ENCODE peak calls at places on chromosomes 13 and 19, in eight cellular contexts. One of them, this sample, is unnamed.

GRCh38 chr13:41905600-41906254 is 55.2 kb downstream of the VWA8 start:
- DNase-seq in T-helper 2 cell: peak
- DNase-seq in stimulated activated CD4-positive, alpha-beta T cell treated with anti-CD3 and anti-CD28 coated beads, Interleukin-4, amount 100 ng/mL, for 48 hours: no peak
- DNase-seq in astrocyte of the spinal cord: peak
- DNase-seq in A549: peak
- DNase-seq in AG04450: no peak
- DNase-seq in NCI-H1105: peak
- DNase-seq in tibial nerve: no peak
- DNase-seq in this sample: no peak

GRCh38 chr19:1429750-1430149 is 8.4 kb upstream of the RPS15 start:
- DNase-seq in tibial nerve: no peak
- DNase-seq in A549: no peak
- DNase-seq in T-helper 2 cell: no peak
- DNase-seq in AG04450: no peak
- DNase-seq in NCI-H1105: no peak
- DNase-seq in astrocyte of the spinal cord: no peak
- DNase-seq in stimulated activated CD4-positive, alpha-beta T cell treated with anti-CD3 and anti-CD28 coated beads, Interleukin-4, amount 100 ng/mL, for 48 hours: no peak
- DNase-seq in this sample: no peak

GRCh38 chr13:52845766-52846566 is 2.5 kb downstream of the PCDH8 start:
- DNase-seq in A549: no peak
- DNase-seq in T-helper 2 cell: peak
- DNase-seq in AG04450: no peak
- DNase-seq in stimulated activated CD4-positive, alpha-beta T cell treated with anti-CD3 and anti-CD28 coated beads, Interleukin-4, amount 100 ng/mL, for 48 hours: no peak
- DNase-seq in NCI-H1105: no peak
- DNase-seq in tibial nerve: no peak
- DNase-seq in astrocyte of the spinal cord: peak
- DNase-seq in this sample: no peak

GRCh38 chr13:40660692-40661091 is 5.7 kb downstream of the FOXO1 start:
- DNase-seq in astrocyte of the spinal cord: no peak
- DNase-seq in A549: no peak
- DNase-seq in stimulated activated CD4-positive, alpha-beta T cell treated with anti-CD3 and anti-CD28 coated beads, Interleukin-4, amount 100 ng/mL, for 48 hours: no peak
- DNase-seq in AG04450: no peak
- DNase-seq in T-helper 2 cell: no peak
- DNase-seq in NCI-H1105: no peak
- DNase-seq in tibial nerve: no peak
- DNase-seq in this sample: no peak

GRCh38 chr13:31756346-31756745 is 17.0 kb downstream of the RXFP2 start:
- DNase-seq in NCI-H1105: no peak
- DNase-seq in stimulated activated CD4-positive, alpha-beta T cell treated with anti-CD3 and anti-CD28 coated beads, Interleukin-4, amount 100 ng/mL, for 48 hours: no peak
- DNase-seq in tibial nerve: no peak
- DNase-seq in T-helper 2 cell: no peak
- DNase-seq in AG04450: peak
- DNase-seq in astrocyte of the spinal cord: peak
- DNase-seq in A549: no peak
- DNase-seq in this sample: no peak

GRCh38 chr19:6238643-6239281 is 41.0 kb downstream of the MLLT1 start:
- DNase-seq in tibial nerve: peak
- DNase-seq in AG04450: no peak
- DNase-seq in A549: no peak
- DNase-seq in astrocyte of the spinal cord: peak
- DNase-seq in T-helper 2 cell: no peak
- DNase-seq in stimulated activated CD4-positive, alpha-beta T cell treated with anti-CD3 and anti-CD28 coated beads, Interleukin-4, amount 100 ng/mL, for 48 hours: no peak
- DNase-seq in NCI-H1105: no peak
- DNase-seq in this sample: no peak

GRCh38 chr19:49297403-49297802 is 27.6 kb downstream of the SLC6A16 start:
- DNase-seq in A549: no peak
- DNase-seq in tibial nerve: no peak
- DNase-seq in T-helper 2 cell: no peak
- DNase-seq in stimulated activated CD4-positive, alpha-beta T cell treated with anti-CD3 and anti-CD28 coated beads, Interleukin-4, amount 100 ng/mL, for 48 hours: no peak
- DNase-seq in astrocyte of the spinal cord: peak
- DNase-seq in NCI-H1105: no peak
- DNase-seq in AG04450: peak
- DNase-seq in this sample: no peak

GRCh38 chr19:34104099-34104498 is 68.2 kb upstream of the LSM14A start:
- DNase-seq in AG04450: no peak
- DNase-seq in stimulated activated CD4-positive, alpha-beta T cell treated with anti-CD3 and anti-CD28 coated beads, Interleukin-4, amount 100 ng/mL, for 48 hours: no peak
- DNase-seq in NCI-H1105: no peak
- DNase-seq in A549: no peak
- DNase-seq in tibial nerve: no peak
- DNase-seq in T-helper 2 cell: no peak
- DNase-seq in astrocyte of the spinal cord: no peak
- DNase-seq in this sample: no peak

GRCh38 chr19:29685326-29685725 is 20.1 kb downstream of the PLEKHF1 start:
- DNase-seq in T-helper 2 cell: no peak
- DNase-seq in A549: no peak
- DNase-seq in astrocyte of the spinal cord: no peak
- DNase-seq in stimulated activated CD4-positive, alpha-beta T cell treated with anti-CD3 and anti-CD28 coated beads, Interleukin-4, amount 100 ng/mL, for 48 hours: no peak
- DNase-seq in NCI-H1105: no peak
- DNase-seq in tibial nerve: no peak
- DNase-seq in AG04450: no peak
- DNase-seq in this sample: no peak

GRCh38 chr13:20394506-20394905 is 131.2 kb downstream of the CRYL1 start:
- DNase-seq in astrocyte of the spinal cord: no peak
- DNase-seq in stimulated activated CD4-positive, alpha-beta T cell treated with anti-CD3 and anti-CD28 coated beads, Interleukin-4, amount 100 ng/mL, for 48 hours: no peak
- DNase-seq in AG04450: no peak
- DNase-seq in A549: no peak
- DNase-seq in tibial nerve: no peak
- DNase-seq in T-helper 2 cell: no peak
- DNase-seq in NCI-H1105: no peak
- DNase-seq in this sample: no peak

GRCh38 chr19:58296086-58296485 is 9.1 kb upstream of the ERVK3-1 start:
- DNase-seq in A549: no peak
- DNase-seq in stimulated activated CD4-positive, alpha-beta T cell treated with anti-CD3 and anti-CD28 coated beads, Interleukin-4, amount 100 ng/mL, for 48 hours: no peak
- DNase-seq in NCI-H1105: no peak
- DNase-seq in T-helper 2 cell: no peak
- DNase-seq in AG04450: no peak
- DNase-seq in astrocyte of the spinal cord: no peak
- DNase-seq in tibial nerve: no peak
- DNase-seq in this sample: no peak

GRCh38 chr13:103308700-103309099 is 242.5 kb upstream of the SLC10A2 start:
- DNase-seq in A549: no peak
- DNase-seq in stimulated activated CD4-positive, alpha-beta T cell treated with anti-CD3 and anti-CD28 coated beads, Interleukin-4, amount 100 ng/mL, for 48 hours: no peak
- DNase-seq in tibial nerve: no peak
- DNase-seq in NCI-H1105: no peak
- DNase-seq in T-helper 2 cell: no peak
- DNase-seq in AG04450: no peak
- DNase-seq in astrocyte of the spinal cord: no peak
- DNase-seq in this sample: no peak

GRCh38 chr13:94595006-94595942 is 678 bp downstream of the TGDS start:
- DNase-seq in A549: no peak
- DNase-seq in NCI-H1105: no peak
- DNase-seq in astrocyte of the spinal cord: peak
- DNase-seq in T-helper 2 cell: peak
- DNase-seq in tibial nerve: no peak
- DNase-seq in AG04450: no peak
- DNase-seq in stimulated activated CD4-positive, alpha-beta T cell treated with anti-CD3 and anti-CD28 coated beads, Interleukin-4, amount 100 ng/mL, for 48 hours: no peak
- DNase-seq in this sample: no peak

GRCh38 chr13:99987180-99988047 is 5.8 kb downstream of the ZIC2 start:
- DNase-seq in T-helper 2 cell: no peak
- DNase-seq in tibial nerve: no peak
- DNase-seq in A549: no peak
- DNase-seq in AG04450: no peak
- DNase-seq in NCI-H1105: no peak
- DNase-seq in stimulated activated CD4-positive, alpha-beta T cell treated with anti-CD3 and anti-CD28 coated beads, Interleukin-4, amount 100 ng/mL, for 48 hours: no peak
- DNase-seq in astrocyte of the spinal cord: peak
- DNase-seq in this sample: no peak

GRCh38 chr13:91922969-91923592 is 524.7 kb downstream of the GPC5 start:
- DNase-seq in astrocyte of the spinal cord: no peak
- DNase-seq in stimulated activated CD4-positive, alpha-beta T cell treated with anti-CD3 and anti-CD28 coated beads, Interleukin-4, amount 100 ng/mL, for 48 hours: no peak
- DNase-seq in tibial nerve: no peak
- DNase-seq in T-helper 2 cell: no peak
- DNase-seq in A549: no peak
- DNase-seq in AG04450: no peak
- DNase-seq in NCI-H1105: no peak
- DNase-seq in this sample: no peak

GRCh38 chr19:32773126-32773525 is 53.6 kb downstream of the TDRD12 start:
- DNase-seq in astrocyte of the spinal cord: no peak
- DNase-seq in stimulated activated CD4-positive, alpha-beta T cell treated with anti-CD3 and anti-CD28 coated beads, Interleukin-4, amount 100 ng/mL, for 48 hours: no peak
- DNase-seq in T-helper 2 cell: no peak
- DNase-seq in A549: no peak
- DNase-seq in NCI-H1105: no peak
- DNase-seq in AG04450: no peak
- DNase-seq in tibial nerve: no peak
- DNase-seq in this sample: no peak

GRCh38 chr13:106373989-106374572 is 161.4 kb downstream of the EFNB2 start:
- DNase-seq in stimulated activated CD4-positive, alpha-beta T cell treated with anti-CD3 and anti-CD28 coated beads, Interleukin-4, amount 100 ng/mL, for 48 hours: no peak
- DNase-seq in tibial nerve: no peak
- DNase-seq in NCI-H1105: no peak
- DNase-seq in AG04450: no peak
- DNase-seq in A549: no peak
- DNase-seq in astrocyte of the spinal cord: peak
- DNase-seq in T-helper 2 cell: no peak
- DNase-seq in this sample: no peak

GRCh38 chr13:51542358-51542972 is 41.8 kb upstream of the WDFY2 start:
- DNase-seq in stimulated activated CD4-positive, alpha-beta T cell treated with anti-CD3 and anti-CD28 coated beads, Interleukin-4, amount 100 ng/mL, for 48 hours: no peak
- DNase-seq in A549: peak
- DNase-seq in T-helper 2 cell: no peak
- DNase-seq in astrocyte of the spinal cord: no peak
- DNase-seq in AG04450: no peak
- DNase-seq in tibial nerve: no peak
- DNase-seq in NCI-H1105: no peak
- DNase-seq in this sample: peak

GRCh38 chr13:72726721-72727416 is 560 bp downstream of the MZT1 start:
- DNase-seq in stimulated activated CD4-positive, alpha-beta T cell treated with anti-CD3 and anti-CD28 coated beads, Interleukin-4, amount 100 ng/mL, for 48 hours: peak
- DNase-seq in tibial nerve: no peak
- DNase-seq in A549: peak
- DNase-seq in astrocyte of the spinal cord: peak
- DNase-seq in NCI-H1105: no peak
- DNase-seq in AG04450: no peak
- DNase-seq in T-helper 2 cell: peak
- DNase-seq in this sample: no peak

GRCh38 chr19:46180701-46181385 is 32.8 kb downstream of the IGFL2 start:
- DNase-seq in A549: peak
- DNase-seq in tibial nerve: no peak
- DNase-seq in NCI-H1105: no peak
- DNase-seq in stimulated activated CD4-positive, alpha-beta T cell treated with anti-CD3 and anti-CD28 coated beads, Interleukin-4, amount 100 ng/mL, for 48 hours: no peak
- DNase-seq in astrocyte of the spinal cord: peak
- DNase-seq in T-helper 2 cell: no peak
- DNase-seq in AG04450: no peak
- DNase-seq in this sample: no peak

GRCh38 chr19:38047048-38047435 is 140.0 kb downstream of the SIPA1L3 start:
- DNase-seq in AG04450: no peak
- DNase-seq in A549: peak
- DNase-seq in NCI-H1105: no peak
- DNase-seq in stimulated activated CD4-positive, alpha-beta T cell treated with anti-CD3 and anti-CD28 coated beads, Interleukin-4, amount 100 ng/mL, for 48 hours: no peak
- DNase-seq in tibial nerve: no peak
- DNase-seq in T-helper 2 cell: peak
- DNase-seq in astrocyte of the spinal cord: no peak
- DNase-seq in this sample: no peak

GRCh38 chr19:39301562-39301961 is 5.4 kb downstream of the IFNL1 start:
- DNase-seq in A549: no peak
- DNase-seq in tibial nerve: no peak
- DNase-seq in NCI-H1105: no peak
- DNase-seq in stimulated activated CD4-positive, alpha-beta T cell treated with anti-CD3 and anti-CD28 coated beads, Interleukin-4, amount 100 ng/mL, for 48 hours: no peak
- DNase-seq in T-helper 2 cell: no peak
- DNase-seq in astrocyte of the spinal cord: no peak
- DNase-seq in AG04450: no peak
- DNase-seq in this sample: no peak

GRCh38 chr19:280541-281007 is 10.6 kb downstream of the PLPP2 start:
- DNase-seq in astrocyte of the spinal cord: no peak
- DNase-seq in NCI-H1105: no peak
- DNase-seq in tibial nerve: no peak
- DNase-seq in AG04450: no peak
- DNase-seq in T-helper 2 cell: no peak
- DNase-seq in A549: no peak
- DNase-seq in stimulated activated CD4-positive, alpha-beta T cell treated with anti-CD3 and anti-CD28 coated beads, Interleukin-4, amount 100 ng/mL, for 48 hours: no peak
- DNase-seq in this sample: peak

GRCh38 chr19:54464624-54465266 is 1.2 kb upstream of the LENG9 start:
- DNase-seq in AG04450: no peak
- DNase-seq in stimulated activated CD4-positive, alpha-beta T cell treated with anti-CD3 and anti-CD28 coated beads, Interleukin-4, amount 100 ng/mL, for 48 hours: peak
- DNase-seq in astrocyte of the spinal cord: peak
- DNase-seq in T-helper 2 cell: peak
- DNase-seq in tibial nerve: peak
- DNase-seq in A549: peak
- DNase-seq in NCI-H1105: peak
- DNase-seq in this sample: peak

GRCh38 chr13:66992183-66992582 is 238.0 kb downstream of the PCDH9 start:
- DNase-seq in tibial nerve: no peak
- DNase-seq in stimulated activated CD4-positive, alpha-beta T cell treated with anti-CD3 and anti-CD28 coated beads, Interleukin-4, amount 100 ng/mL, for 48 hours: no peak
- DNase-seq in AG04450: no peak
- DNase-seq in A549: peak
- DNase-seq in astrocyte of the spinal cord: peak
- DNase-seq in NCI-H1105: no peak
- DNase-seq in T-helper 2 cell: no peak
- DNase-seq in this sample: no peak

GRCh38 chr19:50703915-50704548 is 15.6 kb downstream of the SHANK1 start:
- DNase-seq in AG04450: no peak
- DNase-seq in A549: peak
- DNase-seq in stimulated activated CD4-positive, alpha-beta T cell treated with anti-CD3 and anti-CD28 coated beads, Interleukin-4, amount 100 ng/mL, for 48 hours: no peak
- DNase-seq in T-helper 2 cell: no peak
- DNase-seq in tibial nerve: no peak
- DNase-seq in NCI-H1105: peak
- DNase-seq in astrocyte of the spinal cord: no peak
- DNase-seq in this sample: no peak

GRCh38 chr19:49570997-49571676 is 9.2 kb downstream of the NOSIP start:
- DNase-seq in AG04450: no peak
- DNase-seq in astrocyte of the spinal cord: no peak
- DNase-seq in T-helper 2 cell: peak
- DNase-seq in tibial nerve: no peak
- DNase-seq in NCI-H1105: no peak
- DNase-seq in A549: peak
- DNase-seq in stimulated activated CD4-positive, alpha-beta T cell treated with anti-CD3 and anti-CD28 coated beads, Interleukin-4, amount 100 ng/mL, for 48 hours: no peak
- DNase-seq in this sample: no peak

GRCh38 chr19:51136891-51137551 is 5.1 kb upstream of the SIGLEC7 start:
- DNase-seq in AG04450: no peak
- DNase-seq in A549: no peak
- DNase-seq in NCI-H1105: no peak
- DNase-seq in tibial nerve: peak
- DNase-seq in T-helper 2 cell: no peak
- DNase-seq in astrocyte of the spinal cord: no peak
- DNase-seq in stimulated activated CD4-positive, alpha-beta T cell treated with anti-CD3 and anti-CD28 coated beads, Interleukin-4, amount 100 ng/mL, for 48 hours: no peak
- DNase-seq in this sample: no peak

GRCh38 chr19:18141031-18141430 is 11.9 kb upstream of the PIK3R2 start:
- DNase-seq in T-helper 2 cell: no peak
- DNase-seq in stimulated activated CD4-positive, alpha-beta T cell treated with anti-CD3 and anti-CD28 coated beads, Interleukin-4, amount 100 ng/mL, for 48 hours: no peak
- DNase-seq in AG04450: no peak
- DNase-seq in astrocyte of the spinal cord: no peak
- DNase-seq in tibial nerve: no peak
- DNase-seq in NCI-H1105: no peak
- DNase-seq in A549: no peak
- DNase-seq in this sample: no peak

GRCh38 chr13:109012115-109012514 is 382.7 kb downstream of the MYO16 start:
- DNase-seq in T-helper 2 cell: no peak
- DNase-seq in astrocyte of the spinal cord: no peak
- DNase-seq in NCI-H1105: no peak
- DNase-seq in A549: no peak
- DNase-seq in stimulated activated CD4-positive, alpha-beta T cell treated with anti-CD3 and anti-CD28 coated beads, Interleukin-4, amount 100 ng/mL, for 48 hours: no peak
- DNase-seq in tibial nerve: no peak
- DNase-seq in AG04450: no peak
- DNase-seq in this sample: no peak

GRCh38 chr13:97621025-97621424 is 187.1 kb downstream of the RAP2A start:
- DNase-seq in NCI-H1105: no peak
- DNase-seq in stimulated activated CD4-positive, alpha-beta T cell treated with anti-CD3 and anti-CD28 coated beads, Interleukin-4, amount 100 ng/mL, for 48 hours: no peak
- DNase-seq in astrocyte of the spinal cord: no peak
- DNase-seq in A549: no peak
- DNase-seq in tibial nerve: no peak
- DNase-seq in AG04450: no peak
- DNase-seq in T-helper 2 cell: no peak
- DNase-seq in this sample: no peak

GRCh38 chr13:113545931-113546516 is 38.5 kb upstream of the TFDP1 start:
- DNase-seq in NCI-H1105: no peak
- DNase-seq in A549: no peak
- DNase-seq in T-helper 2 cell: no peak
- DNase-seq in astrocyte of the spinal cord: no peak
- DNase-seq in tibial nerve: no peak
- DNase-seq in stimulated activated CD4-positive, alpha-beta T cell treated with anti-CD3 and anti-CD28 coated beads, Interleukin-4, amount 100 ng/mL, for 48 hours: no peak
- DNase-seq in AG04450: no peak
- DNase-seq in this sample: no peak

GRCh38 chr13:75432811-75433244 is 49.1 kb downstream of the TBC1D4 start:
- DNase-seq in tibial nerve: no peak
- DNase-seq in T-helper 2 cell: no peak
- DNase-seq in A549: no peak
- DNase-seq in AG04450: no peak
- DNase-seq in stimulated activated CD4-positive, alpha-beta T cell treated with anti-CD3 and anti-CD28 coated beads, Interleukin-4, amount 100 ng/mL, for 48 hours: no peak
- DNase-seq in astrocyte of the spinal cord: no peak
- DNase-seq in NCI-H1105: no peak
- DNase-seq in this sample: no peak

GRCh38 chr13:78241278-78241919 is 322.8 kb upstream of the EDNRB start:
- DNase-seq in tibial nerve: no peak
- DNase-seq in stimulated activated CD4-positive, alpha-beta T cell treated with anti-CD3 and anti-CD28 coated beads, Interleukin-4, amount 100 ng/mL, for 48 hours: peak
- DNase-seq in T-helper 2 cell: peak
- DNase-seq in AG04450: peak
- DNase-seq in A549: peak
- DNase-seq in NCI-H1105: peak
- DNase-seq in astrocyte of the spinal cord: peak
- DNase-seq in this sample: no peak